ENCODE peak calls at places on chromosomes 11 and 22, in ten cellular contexts. Q, W, L, C, R, X, K, V, F and D are unnamed samples.
A peak's percentile ranks its signal among the peaks of the same experiment; 100 is the strongest.

GRCh38 chr11:112999518-112999917 is 38.3 kb downstream of the NCAM1 start:
- DNase-seq in K (no peak), Q (no peak), R (no peak), C (no peak), L (no peak), W (no peak), F (no peak), V (no peak), X (no peak), D (no peak)

GRCh38 chr11:116962108-116962507 is 124.7 kb upstream of the APOA1 start:
- DNase-seq in L (no peak), F (no peak), X (no peak), K (no peak), C (no peak), W (no peak), Q (no peak), R (no peak), V (no peak), D (no peak)

GRCh38 chr11:27469333-27469680 is 3.3 kb downstream of the LGR4 start:
- DNase-seq in R (no peak), L (no peak), C (no peak), W (no peak), Q (no peak), K (no peak), F (no peak), V (no peak), X (no peak), D (no peak)

GRCh38 chr22:30313527-30314385 is 13.0 kb downstream of the TBC1D10A start:
- DNase-seq in L (no peak), F (no peak), C (no peak), K (no peak), Q (no peak), W (no peak), X (no peak), V (no peak), R (no peak), D (no peak)

GRCh38 chr11:104361975-104362374 is 198.0 kb upstream of the PDGFD start:
- DNase-seq in Q (no peak), X (no peak), L (no peak), V (no peak), W (no peak), F (no peak), C (no peak), K (no peak), R (no peak), D (no peak)

GRCh38 chr22:25775501-25775900 is 33.5 kb downstream of the MYO18B start:
- DNase-seq in X (no peak), R (no peak), V (no peak), F (no peak), K (no peak), Q (no peak), W (no peak), C (no peak), L (no peak), D (no peak)

GRCh38 chr22:35792501-35792900 is 74.8 kb downstream of the APOL5 start:
- DNase-seq in C (no peak), W (no peak), F (no peak), K (no peak), Q (no peak), L (no peak), V (no peak), R (no peak), X (no peak), D (no peak)

GRCh38 chr22:42862045-42862734 is 5.1 kb upstream of the ARFGAP3 start:
- DNase-seq in F (no peak), X (no peak), K (no peak), R (no peak), L (no peak), C (no peak), V (no peak), Q (no peak), W (no peak), D (no peak)

GRCh38 chr22:38477515-38477914 is 9.6 kb downstream of the KDELR3 start:
- DNase-seq in F (no peak), K (no peak), C (no peak), L (peak; percentile 51), V (no peak), W (no peak), Q (no peak), R (no peak), X (no peak), D (no peak)

GRCh38 chr22:49553518-49554295 is 274.0 kb downstream of the BRD1 start:
- DNase-seq in F (no peak), L (peak; percentile 47), Q (no peak), R (no peak), K (no peak), C (no peak), W (peak; percentile 17), X (no peak), V (peak; percentile 12), D (no peak)
- H3K9me3 ChIP-seq in F (peaks cover 19% of the 10 kb centered on the region), L (no peaks in the 10 kb centered on the region), Q (no peaks in the 10 kb centered on the region), R (no peaks in the 10 kb centered on the region), K (no peaks in the 10 kb centered on the region), C (no peaks in the 10 kb centered on the region), W (peaks cover 21% of the 10 kb centered on the region), X (peaks cover 37% of the 10 kb centered on the region), V (no peaks in the 10 kb centered on the region), D (no peaks in the 10 kb centered on the region)

DNA sequence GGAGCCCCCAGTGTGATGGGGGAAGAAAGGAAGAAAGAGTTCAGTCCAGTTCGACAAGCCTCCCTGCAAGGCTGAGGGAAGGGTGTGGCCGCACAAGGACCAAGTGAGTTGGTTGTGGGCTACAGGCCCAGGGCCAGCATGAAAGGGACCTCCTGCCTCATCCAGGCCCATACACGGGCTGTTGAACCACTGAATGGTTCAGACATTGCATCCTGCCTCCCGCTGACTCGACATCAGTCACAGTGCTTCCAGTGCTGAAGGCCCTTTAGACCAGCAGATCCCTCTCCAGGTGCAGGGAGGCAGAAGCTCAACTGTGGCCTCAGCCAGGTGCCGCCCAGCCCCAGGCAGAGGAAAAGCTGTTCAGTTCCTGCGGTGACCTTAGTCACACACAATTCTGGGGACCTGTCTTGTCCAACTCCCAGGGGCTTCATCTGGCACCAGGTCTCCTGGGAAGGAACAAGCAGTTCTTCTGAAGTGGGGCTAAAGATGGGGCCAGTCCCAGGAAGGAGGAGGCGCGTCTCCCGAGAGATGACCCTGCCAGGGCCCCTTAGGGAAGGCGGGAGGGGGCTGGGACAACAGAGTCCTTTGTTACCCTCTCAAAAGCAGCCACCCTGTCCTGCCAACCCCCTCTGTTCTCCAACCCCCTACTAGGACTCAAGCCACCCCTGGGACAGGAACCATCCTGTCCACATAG is 6.6 kb downstream of the ARRB1 start:
- DNase-seq in R (peak; percentile 43), V (no peak), L (no peak), Q (no peak), K (no peak), X (no peak), C (no peak), F (no peak), W (no peak), D (no peak)
- H3K4me1 ChIP-seq in R (peaks cover 57% of the 10 kb centered on the region), V (peaks cover 86% of the 10 kb centered on the region), L (no peaks in the 10 kb centered on the region), Q (peaks cover 25% of the 10 kb centered on the region), K (peaks cover 100% of the 10 kb centered on the region), X (peaks cover 6% of the 10 kb centered on the region), C (peaks cover 92% of the 10 kb centered on the region), F (peaks cover 100% of the 10 kb centered on the region), W (peaks cover 4% of the 10 kb centered on the region), D (peaks cover 99% of the 10 kb centered on the region)

DNA sequence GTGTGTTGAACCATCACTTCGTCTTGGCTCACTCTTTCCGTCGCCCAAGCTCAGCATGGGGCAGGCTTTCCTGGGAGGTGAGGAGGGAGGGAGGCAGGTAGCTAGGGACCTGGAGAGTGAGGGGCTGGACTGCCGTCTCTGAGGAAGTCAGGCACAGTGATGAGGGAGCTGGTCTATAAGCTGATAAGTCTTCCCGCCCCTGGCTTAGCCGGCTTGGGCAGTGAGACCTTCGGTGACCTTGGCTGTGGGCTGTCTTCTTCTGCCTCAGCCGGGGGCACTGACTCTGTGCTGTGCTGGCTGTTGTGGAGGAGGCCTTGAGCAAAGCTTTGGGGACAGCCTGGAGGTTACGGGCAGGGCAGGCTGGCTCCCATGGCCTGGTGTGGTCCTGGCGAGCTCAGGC is 18.7 kb downstream of the GNAZ start:
- DNase-seq in K (no peak), X (no peak), C (no peak), R (no peak), W (no peak), Q (no peak), L (no peak), V (no peak), F (no peak), D (no peak)
- H3K27me3 ChIP-seq in K (no peaks in the 10 kb centered on the region), X (no peaks in the 10 kb centered on the region), C (no peaks in the 10 kb centered on the region), R (no peaks in the 10 kb centered on the region), W (no peaks in the 10 kb centered on the region), Q (no peaks in the 10 kb centered on the region), L (no peaks in the 10 kb centered on the region), V (no peaks in the 10 kb centered on the region), F (no peaks in the 10 kb centered on the region), D (peaks cover 3% of the 10 kb centered on the region)

GRCh38 chr22:16603448-16603768 is 10.8 kb upstream of the CCT8L2 start:
- DNase-seq in F (no peak), C (no peak), X (no peak), L (no peak), K (no peak), W (no peak), V (no peak), Q (no peak), R (no peak), D (no peak)
- H3K9me3 ChIP-seq in F (no peaks in the 10 kb centered on the region), C (no peaks in the 10 kb centered on the region), X (no peaks in the 10 kb centered on the region), L (no peaks in the 10 kb centered on the region), K (no peaks in the 10 kb centered on the region), W (no peaks in the 10 kb centered on the region), V (no peaks in the 10 kb centered on the region), Q (no peaks in the 10 kb centered on the region), R (no peaks in the 10 kb centered on the region), D (no peaks in the 10 kb centered on the region)

DNA sequence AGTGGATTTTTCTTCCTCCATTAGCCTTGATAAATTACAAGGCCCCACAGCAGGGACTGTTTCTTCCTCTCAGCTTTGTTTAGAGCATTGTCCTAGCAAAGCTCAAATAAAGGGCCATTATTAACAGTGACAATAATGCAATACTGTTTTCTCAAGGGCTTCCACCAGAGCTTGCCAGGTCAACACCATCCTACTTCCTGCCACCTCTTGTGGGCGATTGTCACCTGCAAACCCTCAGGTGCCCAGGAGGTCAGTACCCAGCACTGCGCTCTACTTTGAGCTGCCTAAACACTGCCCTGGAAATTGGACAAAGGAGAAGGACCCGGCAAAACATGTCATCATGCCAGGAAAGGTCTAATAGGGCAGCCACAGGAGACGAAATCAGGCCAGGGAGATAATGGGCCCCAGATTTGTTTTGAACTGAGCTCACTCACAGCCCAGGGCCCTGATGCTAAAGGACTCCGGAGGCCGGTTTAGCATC is 95.2 kb downstream of the ABTB2 start:
- DNase-seq in K (no peak), Q (no peak), R (no peak), L (no peak), F (no peak), C (no peak), V (no peak), W (no peak), X (no peak), D (no peak)
- H3K4me1 ChIP-seq in K (peaks cover 52% of the 10 kb centered on the region), Q (peaks cover 37% of the 10 kb centered on the region), R (no peaks in the 10 kb centered on the region), L (peaks cover 3% of the 10 kb centered on the region), F (peaks cover 35% of the 10 kb centered on the region), C (peaks cover 8% of the 10 kb centered on the region), V (peaks cover 50% of the 10 kb centered on the region), W (no peaks in the 10 kb centered on the region), X (peaks cover 5% of the 10 kb centered on the region), D (no peaks in the 10 kb centered on the region)